ENCODE peak calls at places on chromosomes 2 and 18, in ten cellular contexts. One of them, this sample, is unnamed.

GRCh38 chr18:75728621-75729020 is 301.1 kb upstream of the SMIM21 start:
- DNase-seq in fibroblast of lung: no peak
- DNase-seq in heart left ventricle: no peak
- DNase-seq in CD8-positive, alpha-beta T cell: no peak
- DNase-seq in Panc1: no peak
- DNase-seq in mammary epithelial cell: no peak
- DNase-seq in GM23248: no peak
- DNase-seq in thyroid gland: no peak
- DNase-seq in transverse colon: no peak
- DNase-seq in CD8-positive, alpha-beta memory T cell: no peak
- DNase-seq in this sample: no peak

GRCh38 chr2:196318517-196319377 is 147.4 kb upstream of the STK17B start:
- DNase-seq in fibroblast of lung: no peak
- DNase-seq in heart left ventricle: peak; percentile 14
- DNase-seq in CD8-positive, alpha-beta T cell: no peak
- DNase-seq in Panc1: no peak
- DNase-seq in mammary epithelial cell: no peak
- DNase-seq in GM23248: no peak
- DNase-seq in thyroid gland: no peak
- DNase-seq in transverse colon: no peak
- DNase-seq in CD8-positive, alpha-beta memory T cell: no peak
- DNase-seq in this sample: no peak

GRCh38 chr18:78159397-78159796 is 820.2 kb upstream of the SALL3 start:
- DNase-seq in fibroblast of lung: no peak
- DNase-seq in heart left ventricle: no peak
- DNase-seq in CD8-positive, alpha-beta T cell: no peak
- DNase-seq in Panc1: no peak
- DNase-seq in mammary epithelial cell: no peak
- DNase-seq in GM23248: no peak
- DNase-seq in thyroid gland: no peak
- DNase-seq in transverse colon: no peak
- DNase-seq in CD8-positive, alpha-beta memory T cell: no peak
- DNase-seq in this sample: no peak

GRCh38 chr2:23574919-23575654 is 190.1 kb downstream of the KLHL29 start:
- DNase-seq in fibroblast of lung: no peak
- DNase-seq in heart left ventricle: no peak
- DNase-seq in CD8-positive, alpha-beta T cell: no peak
- DNase-seq in Panc1: no peak
- DNase-seq in mammary epithelial cell: no peak
- DNase-seq in GM23248: no peak
- DNase-seq in thyroid gland: no peak
- DNase-seq in transverse colon: no peak
- DNase-seq in CD8-positive, alpha-beta memory T cell: no peak
- DNase-seq in this sample: no peak

GRCh38 chr2:219109468-219109867 is 48.7 kb upstream of the IHH start:
- DNase-seq in fibroblast of lung: no peak
- DNase-seq in heart left ventricle: no peak
- DNase-seq in CD8-positive, alpha-beta T cell: peak; percentile 13
- DNase-seq in Panc1: no peak
- DNase-seq in mammary epithelial cell: no peak
- DNase-seq in GM23248: no peak
- DNase-seq in thyroid gland: no peak
- DNase-seq in transverse colon: peak; percentile 80
- DNase-seq in CD8-positive, alpha-beta memory T cell: no peak
- DNase-seq in this sample: no peak

GRCh38 chr2:101841679-101842327 is 144.3 kb downstream of the MAP4K4 start:
- DNase-seq in fibroblast of lung: no peak
- DNase-seq in heart left ventricle: no peak
- DNase-seq in CD8-positive, alpha-beta T cell: no peak
- DNase-seq in Panc1: no peak
- DNase-seq in mammary epithelial cell: no peak
- DNase-seq in GM23248: no peak
- DNase-seq in thyroid gland: no peak
- DNase-seq in transverse colon: no peak
- DNase-seq in CD8-positive, alpha-beta memory T cell: no peak
- DNase-seq in this sample: no peak

GRCh38 chr2:218395456-218395825 is 4.2 kb upstream of the CTDSP1 start:
- DNase-seq in fibroblast of lung: no peak
- DNase-seq in heart left ventricle: no peak
- DNase-seq in CD8-positive, alpha-beta T cell: no peak
- DNase-seq in Panc1: no peak
- DNase-seq in mammary epithelial cell: no peak
- DNase-seq in GM23248: no peak
- DNase-seq in thyroid gland: peak; percentile 36
- DNase-seq in transverse colon: peak; percentile 52
- DNase-seq in CD8-positive, alpha-beta memory T cell: no peak
- DNase-seq in this sample: no peak

GRCh38 chr18:55405655-55406373 is 182.2 kb downstream of the TCF4 start:
- DNase-seq in fibroblast of lung: peak; percentile 96
- DNase-seq in heart left ventricle: peak; percentile 91
- DNase-seq in CD8-positive, alpha-beta T cell: no peak
- DNase-seq in Panc1: no peak
- DNase-seq in mammary epithelial cell: peak; percentile 84
- DNase-seq in GM23248: peak; percentile 95
- DNase-seq in thyroid gland: peak; percentile 64
- DNase-seq in transverse colon: peak; percentile 42
- DNase-seq in CD8-positive, alpha-beta memory T cell: no peak
- DNase-seq in this sample: peak; percentile 98

GRCh38 chr18:40382191-40382590 is 1572.8 kb upstream of the PIK3C3 start:
- DNase-seq in fibroblast of lung: peak; percentile 21
- DNase-seq in heart left ventricle: no peak
- DNase-seq in CD8-positive, alpha-beta T cell: no peak
- DNase-seq in Panc1: no peak
- DNase-seq in mammary epithelial cell: no peak
- DNase-seq in GM23248: peak; percentile 68
- DNase-seq in thyroid gland: no peak
- DNase-seq in transverse colon: no peak
- DNase-seq in CD8-positive, alpha-beta memory T cell: no peak
- DNase-seq in this sample: no peak

GRCh38 chr2:88707003-88707402 is 15.5 kb downstream of the RPIA start:
- DNase-seq in fibroblast of lung: no peak
- DNase-seq in heart left ventricle: no peak
- DNase-seq in CD8-positive, alpha-beta T cell: no peak
- DNase-seq in Panc1: no peak
- DNase-seq in mammary epithelial cell: no peak
- DNase-seq in GM23248: no peak
- DNase-seq in thyroid gland: no peak
- DNase-seq in transverse colon: no peak
- DNase-seq in CD8-positive, alpha-beta memory T cell: no peak
- DNase-seq in this sample: no peak

GRCh38 chr2:73163522-73164367 is 38.6 kb upstream of the NOTO start:
- DNase-seq in fibroblast of lung: peak; percentile 73
- DNase-seq in heart left ventricle: peak; percentile 44
- DNase-seq in CD8-positive, alpha-beta T cell: peak; percentile 31
- DNase-seq in Panc1: peak; percentile 61
- DNase-seq in mammary epithelial cell: peak; percentile 37
- DNase-seq in GM23248: peak; percentile 79
- DNase-seq in thyroid gland: peak; percentile 66
- DNase-seq in transverse colon: peak; percentile 73
- DNase-seq in CD8-positive, alpha-beta memory T cell: peak; percentile 48
- DNase-seq in this sample: peak; percentile 77

GRCh38 chr2:105746177-105747080 is 1.7 kb downstream of the NCK2 start:
- DNase-seq in fibroblast of lung: no peak
- DNase-seq in heart left ventricle: peak; percentile 48
- DNase-seq in CD8-positive, alpha-beta T cell: peak; percentile 45
- DNase-seq in Panc1: no peak
- DNase-seq in mammary epithelial cell: peak; percentile 63
- DNase-seq in GM23248: no peak
- DNase-seq in thyroid gland: peak; percentile 78
- DNase-seq in transverse colon: peak; percentile 89
- DNase-seq in CD8-positive, alpha-beta memory T cell: peak; percentile 76
- DNase-seq in this sample: no peak

GRCh38 chr18:76451475-76452331 is 43.3 kb downstream of the ZNF516 start:
- DNase-seq in fibroblast of lung: no peak
- DNase-seq in heart left ventricle: peak; percentile 6
- DNase-seq in CD8-positive, alpha-beta T cell: no peak
- DNase-seq in Panc1: no peak
- DNase-seq in mammary epithelial cell: no peak
- DNase-seq in GM23248: peak; percentile 66
- DNase-seq in thyroid gland: no peak
- DNase-seq in transverse colon: no peak
- DNase-seq in CD8-positive, alpha-beta memory T cell: no peak
- DNase-seq in this sample: no peak

GRCh38 chr18:9055185-9055584 is 47.3 kb upstream of the NDUFV2 start:
- DNase-seq in fibroblast of lung: peak; percentile 85
- DNase-seq in heart left ventricle: no peak
- DNase-seq in CD8-positive, alpha-beta T cell: no peak
- DNase-seq in Panc1: peak; percentile 22
- DNase-seq in mammary epithelial cell: peak; percentile 85
- DNase-seq in GM23248: peak; percentile 88
- DNase-seq in thyroid gland: no peak
- DNase-seq in transverse colon: no peak
- DNase-seq in CD8-positive, alpha-beta memory T cell: no peak
- DNase-seq in this sample: no peak

GRCh38 chr2:126467367-126468054 is 188.4 kb upstream of the GYPC start:
- DNase-seq in fibroblast of lung: no peak
- DNase-seq in heart left ventricle: no peak
- DNase-seq in CD8-positive, alpha-beta T cell: no peak
- DNase-seq in Panc1: no peak
- DNase-seq in mammary epithelial cell: no peak
- DNase-seq in GM23248: no peak
- DNase-seq in thyroid gland: no peak
- DNase-seq in transverse colon: no peak
- DNase-seq in CD8-positive, alpha-beta memory T cell: no peak
- DNase-seq in this sample: no peak
- H3K27ac ChIP-seq in fibroblast of lung: no peak overlapping the region
- H3K27ac ChIP-seq in heart left ventricle: no peak overlapping the region
- H3K27ac ChIP-seq in CD8-positive, alpha-beta T cell: no peak overlapping the region
- H3K27ac ChIP-seq in Panc1: no peak overlapping the region
- H3K27ac ChIP-seq in mammary epithelial cell: no peak overlapping the region
- H3K27ac ChIP-seq in GM23248: no peak overlapping the region
- H3K27ac ChIP-seq in thyroid gland: no peak overlapping the region
- H3K27ac ChIP-seq in transverse colon: no peak overlapping the region
- H3K27ac ChIP-seq in CD8-positive, alpha-beta memory T cell: no peak overlapping the region
- H3K27ac ChIP-seq in this sample: no peak overlapping the region

GRCh38 chr2:110101911-110102774 is 13.5 kb downstream of the MALL start:
- DNase-seq in fibroblast of lung: no peak
- DNase-seq in heart left ventricle: peak; percentile 8
- DNase-seq in CD8-positive, alpha-beta T cell: no peak
- DNase-seq in Panc1: no peak
- DNase-seq in mammary epithelial cell: peak; percentile 79
- DNase-seq in GM23248: peak; percentile 50
- DNase-seq in thyroid gland: no peak
- DNase-seq in transverse colon: no peak
- DNase-seq in CD8-positive, alpha-beta memory T cell: no peak
- DNase-seq in this sample: no peak
- H3K4me3 ChIP-seq in fibroblast of lung: peak overlapping the region; percentile 12
- H3K4me3 ChIP-seq in heart left ventricle: peak overlapping the region; percentile 14
- H3K4me3 ChIP-seq in CD8-positive, alpha-beta T cell: no peak overlapping the region
- H3K4me3 ChIP-seq in Panc1: no peak overlapping the region
- H3K4me3 ChIP-seq in mammary epithelial cell: no peak overlapping the region
- H3K4me3 ChIP-seq in GM23248: peak overlapping the region; percentile 62
- H3K4me3 ChIP-seq in thyroid gland: no peak overlapping the region
- H3K4me3 ChIP-seq in transverse colon: no peak overlapping the region
- H3K4me3 ChIP-seq in CD8-positive, alpha-beta memory T cell: no peak overlapping the region
- H3K4me3 ChIP-seq in this sample: no peak overlapping the region

GRCh38 chr2:216677439-216678097 is 17.8 kb downstream of the IGFBP5 start:
- DNase-seq in fibroblast of lung: no peak
- DNase-seq in heart left ventricle: no peak
- DNase-seq in CD8-positive, alpha-beta T cell: no peak
- DNase-seq in Panc1: no peak
- DNase-seq in mammary epithelial cell: peak; percentile 28
- DNase-seq in GM23248: no peak
- DNase-seq in thyroid gland: no peak
- DNase-seq in transverse colon: no peak
- DNase-seq in CD8-positive, alpha-beta memory T cell: no peak
- DNase-seq in this sample: no peak

GRCh38 chr2:216678813-216679657 is 16.3 kb downstream of the IGFBP5 start:
- DNase-seq in fibroblast of lung: no peak
- DNase-seq in heart left ventricle: no peak
- DNase-seq in CD8-positive, alpha-beta T cell: no peak
- DNase-seq in Panc1: no peak
- DNase-seq in mammary epithelial cell: no peak
- DNase-seq in GM23248: no peak
- DNase-seq in thyroid gland: no peak
- DNase-seq in transverse colon: no peak
- DNase-seq in CD8-positive, alpha-beta memory T cell: no peak
- DNase-seq in this sample: no peak

GRCh38 chr2:216674376-216674775 is 21.0 kb downstream of the IGFBP5 start:
- DNase-seq in fibroblast of lung: no peak
- DNase-seq in heart left ventricle: no peak
- DNase-seq in CD8-positive, alpha-beta T cell: no peak
- DNase-seq in Panc1: no peak
- DNase-seq in mammary epithelial cell: no peak
- DNase-seq in GM23248: no peak
- DNase-seq in thyroid gland: no peak
- DNase-seq in transverse colon: no peak
- DNase-seq in CD8-positive, alpha-beta memory T cell: no peak
- DNase-seq in this sample: no peak

GRCh38 chr2:216678098-216678465 is 17.3 kb downstream of the IGFBP5 start:
- DNase-seq in fibroblast of lung: no peak
- DNase-seq in heart left ventricle: no peak
- DNase-seq in CD8-positive, alpha-beta T cell: no peak
- DNase-seq in Panc1: no peak
- DNase-seq in mammary epithelial cell: no peak
- DNase-seq in GM23248: no peak
- DNase-seq in thyroid gland: no peak
- DNase-seq in transverse colon: no peak
- DNase-seq in CD8-positive, alpha-beta memory T cell: no peak
- DNase-seq in this sample: no peak

DNA sequence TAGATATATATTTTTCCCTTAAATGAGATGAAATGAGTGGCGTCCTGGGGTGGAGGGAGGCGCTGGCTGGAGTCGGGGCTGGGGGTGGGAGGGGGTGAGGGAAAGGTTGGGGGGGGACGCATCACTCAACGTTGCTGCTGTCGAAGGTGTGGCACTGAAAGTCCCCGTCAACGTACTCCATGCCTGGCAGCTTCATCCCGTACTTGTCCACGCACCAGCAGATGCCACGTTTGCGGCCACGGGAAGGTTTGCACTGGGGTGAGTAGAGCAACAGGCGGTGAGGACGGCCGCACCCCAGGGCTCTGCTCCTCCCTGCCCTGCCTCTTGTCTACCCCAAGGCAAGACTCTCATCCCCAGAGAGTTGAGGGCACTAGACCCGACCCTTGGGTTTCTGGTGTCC is 18.7 kb downstream of the IGFBP5 start:
- DNase-seq in fibroblast of lung: no peak
- DNase-seq in heart left ventricle: no peak
- DNase-seq in CD8-positive, alpha-beta T cell: no peak
- DNase-seq in Panc1: no peak
- DNase-seq in mammary epithelial cell: no peak
- DNase-seq in GM23248: no peak
- DNase-seq in thyroid gland: no peak
- DNase-seq in transverse colon: no peak
- DNase-seq in CD8-positive, alpha-beta memory T cell: no peak
- DNase-seq in this sample: no peak
- H3K36me3 ChIP-seq in fibroblast of lung: peaks cover 35% of the 10 kb centered on the region
- H3K36me3 ChIP-seq in heart left ventricle: no peaks in the 10 kb centered on the region
- H3K36me3 ChIP-seq in CD8-positive, alpha-beta T cell: no peaks in the 10 kb centered on the region
- H3K36me3 ChIP-seq in Panc1: no peaks in the 10 kb centered on the region
- H3K36me3 ChIP-seq in mammary epithelial cell: no peaks in the 10 kb centered on the region
- H3K36me3 ChIP-seq in GM23248: no peaks in the 10 kb centered on the region
- H3K36me3 ChIP-seq in thyroid gland: peaks cover 69% of the 10 kb centered on the region
- H3K36me3 ChIP-seq in transverse colon: no peaks in the 10 kb centered on the region
- H3K36me3 ChIP-seq in CD8-positive, alpha-beta memory T cell: no peaks in the 10 kb centered on the region
- H3K36me3 ChIP-seq in this sample: peaks cover 4% of the 10 kb centered on the region

DNA sequence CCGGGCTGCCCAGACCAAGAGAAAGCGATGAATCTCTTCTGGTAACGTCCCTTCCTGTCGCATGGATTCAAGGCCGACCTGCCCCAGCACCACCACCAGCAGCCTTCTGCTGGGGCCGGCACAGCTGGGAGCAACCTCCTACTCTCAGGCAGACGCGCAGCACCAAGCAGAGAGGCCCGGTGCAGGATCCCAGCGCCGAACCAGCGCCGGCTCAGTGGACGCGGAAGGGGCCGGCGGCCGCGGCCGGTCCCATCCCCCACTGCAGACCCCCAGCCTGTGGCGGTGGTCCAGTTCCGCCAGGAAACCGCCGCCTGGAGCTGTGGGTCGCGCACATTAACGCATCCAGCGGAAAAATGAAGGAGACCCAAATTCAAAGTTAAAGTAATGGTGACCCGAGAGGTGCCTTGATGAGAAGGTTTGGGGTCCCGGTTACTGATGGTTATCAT is 525 bp upstream of the MAL start:
- DNase-seq in fibroblast of lung: no peak
- DNase-seq in heart left ventricle: no peak
- DNase-seq in CD8-positive, alpha-beta T cell: no peak
- DNase-seq in Panc1: no peak
- DNase-seq in mammary epithelial cell: no peak
- DNase-seq in GM23248: no peak
- DNase-seq in thyroid gland: no peak
- DNase-seq in transverse colon: no peak
- DNase-seq in CD8-positive, alpha-beta memory T cell: no peak
- DNase-seq in this sample: no peak
- H3K27ac ChIP-seq in fibroblast of lung: no peak overlapping the region
- H3K27ac ChIP-seq in heart left ventricle: no peak overlapping the region
- H3K27ac ChIP-seq in CD8-positive, alpha-beta T cell: peak overlapping the region; percentile 71
- H3K27ac ChIP-seq in Panc1: no peak overlapping the region
- H3K27ac ChIP-seq in mammary epithelial cell: no peak overlapping the region
- H3K27ac ChIP-seq in GM23248: no peak overlapping the region
- H3K27ac ChIP-seq in thyroid gland: no peak overlapping the region
- H3K27ac ChIP-seq in transverse colon: no peak overlapping the region
- H3K27ac ChIP-seq in CD8-positive, alpha-beta memory T cell: no peak overlapping the region
- H3K27ac ChIP-seq in this sample: no peak overlapping the region

This sample was measured in cardiac muscle cell.